ENCODE peak calls at places on chromosomes 2 and 18, in ten cellular contexts. D, L, T, Q, N, U, O, E, S and F are unnamed samples.

GRCh38 chr2:218863021-218863520 is 3.5 kb downstream of the WNT6 start:
- DNase-seq in D (no peak), L (no peak), T (no peak), Q (no peak), N (no peak), U (no peak), O (no peak), E (no peak), S (no peak), F (no peak)

GRCh38 chr2:41400057-41400665 is 647.7 kb upstream of the PKDCC start:
- DNase-seq in D (no peak), L (peak), T (no peak), Q (no peak), N (no peak), U (no peak), O (no peak), E (peak), S (no peak), F (no peak)

GRCh38 chr2:120894936-120895335 is 159.3 kb downstream of the GLI2 start:
- DNase-seq in D (no peak), L (no peak), T (no peak), Q (no peak), N (no peak), U (no peak), O (no peak), E (no peak), S (no peak), F (no peak)

GRCh38 chr2:142299021-142299420 is 168.2 kb upstream of the LRP1B start:
- DNase-seq in D (no peak), L (no peak), T (no peak), Q (no peak), N (no peak), U (no peak), O (no peak), E (no peak), S (no peak), F (no peak)

GRCh38 chr2:71827146-71827874 is 320.4 kb downstream of the CYP26B1 start:
- DNase-seq in D (no peak), L (no peak), T (no peak), Q (no peak), N (no peak), U (no peak), O (no peak), E (no peak), S (no peak), F (no peak)

GRCh38 chr18:48715651-48716354 is 177.0 kb downstream of the CTIF start:
- DNase-seq in D (no peak), L (no peak), T (no peak), Q (no peak), N (peak), U (no peak), O (no peak), E (peak), S (no peak), F (no peak)

GRCh38 chr18:28175930-28176673 is 828 bp downstream of the CDH2 start:
- DNase-seq in D (no peak), L (no peak), T (no peak), Q (no peak), N (no peak), U (no peak), O (peak), E (peak), S (no peak), F (peak)

GRCh38 chr2:65049010-65049639 is 7.1 kb upstream of the CEP68 start:
- DNase-seq in D (no peak), L (no peak), T (no peak), Q (no peak), N (no peak), U (no peak), O (no peak), E (peak), S (no peak), F (peak)

GRCh38 chr18:74397572-74397971 is 59.5 kb downstream of the DIPK1C start:
- DNase-seq in D (no peak), L (no peak), T (no peak), Q (no peak), N (no peak), U (no peak), O (no peak), E (no peak), S (no peak), F (no peak)

GRCh38 chr2:145020139-145020538 is 500.2 kb upstream of the ZEB2 start:
- DNase-seq in D (no peak), L (no peak), T (no peak), Q (no peak), N (no peak), U (no peak), O (no peak), E (no peak), S (no peak), F (no peak)

GRCh38 chr2:105917688-105918087 is 173.0 kb downstream of the NCK2 start:
- DNase-seq in D (no peak), L (no peak), T (no peak), Q (no peak), N (no peak), U (no peak), O (no peak), E (no peak), S (no peak), F (no peak)

GRCh38 chr2:224173210-224173609 is 134.1 kb upstream of the SERPINE2 start:
- DNase-seq in D (no peak), L (no peak), T (no peak), Q (no peak), N (no peak), U (no peak), O (no peak), E (no peak), S (no peak), F (no peak)

GRCh38 chr2:11257078-11257477 is 87.4 kb downstream of the ROCK2 start:
- DNase-seq in D (no peak), L (no peak), T (no peak), Q (no peak), N (no peak), U (no peak), O (no peak), E (peak), S (no peak), F (no peak)

GRCh38 chr2:176556383-176556782 is 287.1 kb downstream of the MTX2 start:
- DNase-seq in D (no peak), L (no peak), T (no peak), Q (no peak), N (no peak), U (no peak), O (no peak), E (no peak), S (no peak), F (no peak)

GRCh38 chr2:133642831-133643230 is 74.6 kb upstream of the NCKAP5 start:
- DNase-seq in D (no peak), L (no peak), T (no peak), Q (no peak), N (no peak), U (no peak), O (no peak), E (no peak), S (no peak), F (no peak)

GRCh38 chr2:149767516-149767974 is 180.0 kb upstream of the MMADHC start:
- DNase-seq in D (no peak), L (no peak), T (no peak), Q (no peak), N (no peak), U (no peak), O (peak), E (no peak), S (peak), F (no peak)

GRCh38 chr2:102806250-102806837 is 44.5 kb downstream of the TMEM182 start:
- DNase-seq in D (peak), L (peak), T (no peak), Q (peak), N (peak), U (peak), O (peak), E (peak), S (peak), F (peak)

GRCh38 chr2:67436221-67436620 is 39.1 kb downstream of the ETAA1 start:
- DNase-seq in D (no peak), L (no peak), T (no peak), Q (no peak), N (no peak), U (no peak), O (peak), E (no peak), S (peak), F (no peak)

GRCh38 chr18:2843161-2843560 is 3.6 kb upstream of the EMILIN2 start:
- DNase-seq in D (no peak), L (no peak), T (no peak), Q (no peak), N (no peak), U (no peak), O (no peak), E (no peak), S (no peak), F (no peak)

GRCh38 chr2:159832858-159833257 is 34.9 kb upstream of the CD302 start:
- DNase-seq in D (no peak), L (no peak), T (no peak), Q (no peak), N (no peak), U (no peak), O (no peak), E (no peak), S (no peak), F (no peak)

GRCh38 chr2:112055833-112056625 is 960 bp downstream of the TMEM87B start:
- DNase-seq in D (peak), L (peak), T (no peak), Q (no peak), N (no peak), U (peak), O (peak), E (no peak), S (peak), F (no peak)

GRCh38 chr2:216539791-216540241 is 41.2 kb downstream of the RPL37A start:
- DNase-seq in D (no peak), L (no peak), T (no peak), Q (no peak), N (no peak), U (peak), O (peak), E (no peak), S (no peak), F (peak)

GRCh38 chr2:111626862-111627163 is 257.2 kb downstream of the ANAPC1 start:
- DNase-seq in D (no peak), L (no peak), T (no peak), Q (no peak), N (no peak), U (no peak), O (no peak), E (no peak), S (no peak), F (no peak)

GRCh38 chr2:14700753-14701152 is 68.2 kb downstream of the LRATD1 start:
- DNase-seq in D (no peak), L (no peak), T (no peak), Q (no peak), N (no peak), U (no peak), O (no peak), E (no peak), S (no peak), F (no peak)

GRCh38 chr18:36075862-36076587 is 8.7 kb upstream of the RPRD1A start:
- DNase-seq in D (no peak), L (peak), T (no peak), Q (no peak), N (no peak), U (no peak), O (no peak), E (peak), S (peak), F (peak)

GRCh38 chr2:167134381-167135072 is 246.2 kb downstream of the XIRP2 start:
- DNase-seq in D (no peak), L (peak), T (no peak), Q (no peak), N (no peak), U (no peak), O (peak), E (no peak), S (peak), F (no peak)